ENCODE peak calls at places on chromosomes 1 and 21, in five cellular contexts. Y is cardiac fibroblast, A is HFFc6, I is sigmoid colon, N is progenitor cell of endocrine pancreas. O is an unnamed sample.

GRCh38 chr1:181486098-181486420 is 2.7 kb downstream of the CACNA1E start:
- DNase-seq in Y (no peak), A (no peak), I (no peak), N (no peak), O (no peak)

GRCh38 chr1:33346921-33347649 is 26.2 kb upstream of the A3GALT2 start:
- DNase-seq in Y (peak), A (peak), I (peak), N (no peak), O (no peak)

GRCh38 chr1:47351305-47351704 is 17.7 kb downstream of the CMPK1 start:
- DNase-seq in Y (no peak), A (peak), I (no peak), N (no peak), O (no peak)

GRCh38 chr1:147891088-147891487 is 11.5 kb upstream of the GJA8 start:
- DNase-seq in Y (no peak), A (no peak), I (no peak), N (no peak), O (no peak)

GRCh38 chr1:55997550-55997949 is 581.8 kb downstream of the PLPP3 start:
- DNase-seq in Y (peak), A (no peak), I (no peak), N (no peak), O (no peak)

GRCh38 chr1:58573138-58573537 is 3.9 kb downstream of the TACSTD2 start:
- DNase-seq in Y (no peak), A (no peak), I (no peak), N (no peak), O (no peak)

GRCh38 chr1:32142446-32143301 is 34.8 kb downstream of the KPNA6 start:
- DNase-seq in Y (peak), A (peak), I (peak), N (no peak), O (no peak)

GRCh38 chr1:184941735-184942134 is 32.6 kb downstream of the NIBAN1 start:
- DNase-seq in Y (no peak), A (no peak), I (no peak), N (no peak), O (no peak)

GRCh38 chr1:9425859-9426258 is 113.4 kb upstream of the SLC25A33 start:
- DNase-seq in Y (no peak), A (no peak), I (no peak), N (no peak), O (no peak)

GRCh38 chr21:42159560-42160110 is 59.3 kb upstream of the ABCG1 start:
- DNase-seq in Y (no peak), A (no peak), I (peak), N (no peak), O (no peak)

GRCh38 chr1:64320899-64321624 is 117.6 kb downstream of the UBE2U start:
- DNase-seq in Y (no peak), A (no peak), I (no peak), N (no peak), O (no peak)
- TF ChIP-seq CTCF in Y (no peak), A (no peak), I (no peak), N (no peak), O (no peak)

GRCh38 chr1:30696831-30697230 is 26.6 kb downstream of the MATN1 start:
- DNase-seq in Y (no peak), A (no peak), I (peak), N (no peak), O (no peak)
- TF ChIP-seq CTCF in Y (no peak), A (no peak), I (no peak), N (no peak), O (no peak)

GRCh38 chr1:75233302-75233929 is 99.2 kb downstream of the LHX8 start:
- DNase-seq in Y (peak), A (peak), I (no peak), N (no peak), O (no peak)
- TF ChIP-seq CTCF in Y (peak), A (peak), I (no peak), N (peak), O (peak)

GRCh38 chr1:168178638-168179410 is at the start of gene TIPRL:
- DNase-seq in Y (peak), A (peak), I (peak), N (peak), O (peak)
- TF ChIP-seq CTCF in Y (peak), A (peak), I (peak), N (peak), O (peak)

DNA sequence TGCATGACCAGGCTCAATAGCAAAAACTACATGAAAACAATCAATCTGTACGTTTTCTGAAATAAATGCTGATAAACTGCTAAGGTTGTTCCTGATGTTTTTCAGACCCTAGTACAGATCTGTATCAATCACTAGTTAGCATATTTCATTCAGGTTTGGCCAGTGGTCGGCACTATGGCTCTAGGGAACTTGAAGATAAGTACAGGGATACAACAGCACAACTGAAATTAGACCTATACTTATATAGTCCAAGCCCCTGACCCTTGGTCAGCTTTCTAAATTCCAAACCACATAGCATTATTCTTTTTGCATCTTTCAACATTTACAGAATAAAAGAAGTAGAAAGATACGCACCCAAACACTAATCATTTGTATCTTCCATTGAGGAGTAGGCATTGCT is 142.7 kb downstream of the PLPPR4 start:
- DNase-seq in Y (no peak), A (no peak), I (no peak), N (no peak), O (no peak)
- TF ChIP-seq CTCF in Y (no peak), A (no peak), I (no peak), N (no peak), O (no peak)

O was measured in chondrocyte.